ENCODE peak calls at places on chromosome X, in four cellular contexts. I is HS-5, B is AG10803, F is NCI-H460. M is an unnamed sample.

GRCh38 chrX:39242187-39242586 is 440.9 kb downstream of the MID1IP1 start:
- DNase-seq in I (no peak), B (no peak), F (peak), M (no peak)

GRCh38 chrX:107935200-107935599 is 47.0 kb downstream of the TEX13B start:
- DNase-seq in I (no peak), B (peak), F (peak), M (peak)

GRCh38 chrX:111337067-111337466 is 66.8 kb upstream of the CAPN6 start:
- DNase-seq in I (no peak), B (no peak), F (no peak), M (no peak)

GRCh38 chrX:153375571-153375970 is 25.6 kb downstream of the PNMA6E start:
- DNase-seq in I (no peak), B (no peak), F (no peak), M (no peak)

GRCh38 chrX:261167-261857 is 19.9 kb upstream of the PLCXD1 start:
- DNase-seq in I (no peak), B (no peak), F (peak), M (no peak)

GRCh38 chrX:12901486-12901885 is 4.9 kb upstream of the TLR8 start:
- DNase-seq in I (peak), B (peak), F (peak), M (peak)

GRCh38 chrX:134484039-134484438 is 24.1 kb downstream of the HPRT1 start:
- DNase-seq in I (no peak), B (peak), F (peak), M (no peak)

GRCh38 chrX:10615931-10616780 is 4.2 kb downstream of the MID1 start:
- DNase-seq in I (no peak), B (peak), F (no peak), M (no peak)

GRCh38 chrX:30224541-30224940 is 5.9 kb upstream of the MAGEB3 start:
- DNase-seq in I (no peak), B (no peak), F (no peak), M (no peak)

GRCh38 chrX:26789751-26790150 is 573.8 kb downstream of the MAGEB5 start:
- DNase-seq in I (no peak), B (no peak), F (no peak), M (no peak)

GRCh38 chrX:123731987-123732678 is 719 bp downstream of the THOC2 start:
- DNase-seq in I (no peak), B (no peak), F (no peak), M (no peak)

GRCh38 chrX:72202792-72203401 is 21.3 kb downstream of the PIN4 start:
- DNase-seq in I (no peak), B (no peak), F (no peak), M (no peak)

GRCh38 chrX:49754238-49754857 is 58.6 kb upstream of the PAGE1 start:
- DNase-seq in I (no peak), B (peak), F (peak), M (no peak)

GRCh38 chrX:48468247-48468671 is 1.8 kb downstream of the SLC38A5 start:
- DNase-seq in I (no peak), B (no peak), F (no peak), M (no peak)

GRCh38 chrX:10156199-10157031 is at the start of gene CLCN4:
- DNase-seq in I (no peak), B (peak), F (peak), M (no peak)

GRCh38 chrX:15564981-15565579 is 35.7 kb downstream of the ACE2 start:
- DNase-seq in I (peak), B (peak), F (peak), M (peak)

M was measured in keratinocyte.